ENCODE peak calls at places on chromosomes 4 and X, in nine cellular contexts. One of them, this sample, is unnamed.

GRCh38 chrX:152806035-152806434 is 24.5 kb downstream of the CETN2 start:
- DNase-seq in ascending aorta: no peak
- DNase-seq in AG04449: no peak
- DNase-seq in glutamatergic neuron: no peak
- DNase-seq in mesothelial cell of epicardium: no peak
- DNase-seq in suprapubic skin: no peak
- DNase-seq in thoracic aorta: no peak
- DNase-seq in BJ: no peak
- DNase-seq in AG10803: no peak
- DNase-seq in this sample: no peak

GRCh38 chr4:161522031-161522430 is 641.8 kb downstream of the FSTL5 start:
- DNase-seq in ascending aorta: no peak
- DNase-seq in AG04449: no peak
- DNase-seq in glutamatergic neuron: no peak
- DNase-seq in mesothelial cell of epicardium: no peak
- DNase-seq in suprapubic skin: no peak
- DNase-seq in thoracic aorta: no peak
- DNase-seq in BJ: no peak
- DNase-seq in AG10803: no peak
- DNase-seq in this sample: no peak

GRCh38 chrX:2875798-2876399 is 47.2 kb downstream of the GYG2 start:
- DNase-seq in ascending aorta: no peak
- DNase-seq in AG04449: no peak
- DNase-seq in glutamatergic neuron: no peak
- DNase-seq in mesothelial cell of epicardium: no peak
- DNase-seq in suprapubic skin: no peak
- DNase-seq in thoracic aorta: no peak
- DNase-seq in BJ: no peak
- DNase-seq in AG10803: no peak
- DNase-seq in this sample: no peak

GRCh38 chrX:108396188-108396885 is 41.9 kb downstream of the COL4A6 start:
- DNase-seq in ascending aorta: no peak
- DNase-seq in AG04449: no peak
- DNase-seq in glutamatergic neuron: no peak
- DNase-seq in mesothelial cell of epicardium: no peak
- DNase-seq in suprapubic skin: no peak
- DNase-seq in thoracic aorta: no peak
- DNase-seq in BJ: no peak
- DNase-seq in AG10803: no peak
- DNase-seq in this sample: no peak

GRCh38 chr4:128155231-128155855 is 94.2 kb downstream of the LARP1B start:
- DNase-seq in ascending aorta: no peak
- DNase-seq in AG04449: no peak
- DNase-seq in glutamatergic neuron: no peak
- DNase-seq in mesothelial cell of epicardium: no peak
- DNase-seq in suprapubic skin: no peak
- DNase-seq in thoracic aorta: no peak
- DNase-seq in BJ: no peak
- DNase-seq in AG10803: no peak
- DNase-seq in this sample: no peak

GRCh38 chr4:5435201-5435600 is 273.2 kb downstream of the EVC2 start:
- DNase-seq in ascending aorta: no peak
- DNase-seq in AG04449: no peak
- DNase-seq in glutamatergic neuron: no peak
- DNase-seq in mesothelial cell of epicardium: no peak
- DNase-seq in suprapubic skin: no peak
- DNase-seq in thoracic aorta: no peak
- DNase-seq in BJ: no peak
- DNase-seq in AG10803: no peak
- DNase-seq in this sample: no peak

GRCh38 chr4:2468464-2469191 is at the start of gene RNF4:
- DNase-seq in ascending aorta: peak
- DNase-seq in AG04449: peak
- DNase-seq in glutamatergic neuron: peak
- DNase-seq in mesothelial cell of epicardium: peak
- DNase-seq in suprapubic skin: peak
- DNase-seq in thoracic aorta: peak
- DNase-seq in BJ: peak
- DNase-seq in AG10803: peak
- DNase-seq in this sample: peak

GRCh38 chrX:37993857-37994619 is 12.3 kb upstream of the SYTL5 start:
- DNase-seq in ascending aorta: no peak
- DNase-seq in AG04449: no peak
- DNase-seq in glutamatergic neuron: no peak
- DNase-seq in mesothelial cell of epicardium: no peak
- DNase-seq in suprapubic skin: no peak
- DNase-seq in thoracic aorta: no peak
- DNase-seq in BJ: no peak
- DNase-seq in AG10803: no peak
- DNase-seq in this sample: no peak

GRCh38 chr4:114479595-114479994 is 119.0 kb upstream of the UGT8 start:
- DNase-seq in ascending aorta: no peak
- DNase-seq in AG04449: no peak
- DNase-seq in glutamatergic neuron: no peak
- DNase-seq in mesothelial cell of epicardium: no peak
- DNase-seq in suprapubic skin: no peak
- DNase-seq in thoracic aorta: no peak
- DNase-seq in BJ: no peak
- DNase-seq in AG10803: no peak
- DNase-seq in this sample: no peak

GRCh38 chr4:164169591-164169990 is 584.3 kb upstream of the SMIM31 start:
- DNase-seq in ascending aorta: no peak
- DNase-seq in AG04449: no peak
- DNase-seq in glutamatergic neuron: no peak
- DNase-seq in mesothelial cell of epicardium: no peak
- DNase-seq in suprapubic skin: no peak
- DNase-seq in thoracic aorta: no peak
- DNase-seq in BJ: no peak
- DNase-seq in AG10803: no peak
- DNase-seq in this sample: no peak

GRCh38 chr4:90718926-90719325 is 591.7 kb downstream of the CCSER1 start:
- DNase-seq in ascending aorta: no peak
- DNase-seq in AG04449: no peak
- DNase-seq in glutamatergic neuron: peak
- DNase-seq in mesothelial cell of epicardium: no peak
- DNase-seq in suprapubic skin: no peak
- DNase-seq in thoracic aorta: no peak
- DNase-seq in BJ: no peak
- DNase-seq in AG10803: no peak
- DNase-seq in this sample: peak

DNA sequence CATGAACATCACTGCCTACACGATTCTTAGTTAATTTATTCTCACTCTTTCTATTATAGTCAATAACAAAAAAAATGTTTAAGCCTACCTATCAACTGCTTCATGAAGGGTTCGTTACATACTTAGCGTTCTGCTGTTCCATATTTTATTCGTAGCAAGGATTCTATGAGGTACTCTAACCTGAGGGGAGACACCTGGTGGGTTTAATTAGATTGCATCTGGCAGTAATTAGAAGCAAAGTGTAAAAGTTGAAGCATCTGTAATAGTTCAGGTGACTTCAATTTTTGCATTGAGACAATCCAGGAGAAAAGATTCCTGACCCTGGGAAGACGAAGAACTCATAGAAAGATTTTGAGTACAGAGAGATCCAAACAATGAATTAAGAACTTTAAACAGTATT is 1655.8 kb upstream of the TENM3 start:
- DNase-seq in ascending aorta: no peak
- DNase-seq in AG04449: no peak
- DNase-seq in glutamatergic neuron: no peak
- DNase-seq in mesothelial cell of epicardium: no peak
- DNase-seq in suprapubic skin: no peak
- DNase-seq in thoracic aorta: no peak
- DNase-seq in BJ: no peak
- DNase-seq in AG10803: no peak
- DNase-seq in this sample: no peak
- TF ChIP-seq CTCF in ascending aorta: no peak
- TF ChIP-seq CTCF in AG04449: no peak
- TF ChIP-seq CTCF in glutamatergic neuron: no peak
- TF ChIP-seq CTCF in mesothelial cell of epicardium: no peak
- TF ChIP-seq CTCF in suprapubic skin: no peak
- TF ChIP-seq CTCF in thoracic aorta: no peak
- TF ChIP-seq CTCF in BJ: no peak
- TF ChIP-seq CTCF in AG10803: no peak
- TF ChIP-seq CTCF in this sample: peak

DNA sequence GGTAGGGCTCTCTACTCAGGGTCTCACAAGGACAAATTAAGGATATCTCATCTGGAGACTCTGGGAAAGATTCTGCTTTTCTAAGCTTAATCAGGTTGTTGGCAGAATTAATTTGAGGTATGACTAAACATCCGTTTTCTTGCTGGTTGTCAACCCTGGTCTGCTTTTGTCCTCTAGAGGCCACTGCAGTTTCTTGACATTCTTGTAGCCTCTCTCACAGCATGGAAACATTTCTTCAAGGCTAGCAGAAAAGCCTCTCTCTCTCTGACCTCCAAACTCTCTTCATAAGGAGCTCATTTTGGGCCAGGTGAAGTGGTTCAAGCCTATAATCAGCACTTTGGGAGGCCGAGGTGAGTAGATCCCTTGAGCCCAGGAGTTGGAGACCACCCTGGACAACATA is 749.5 kb upstream of the PCDH7 start:
- DNase-seq in ascending aorta: no peak
- DNase-seq in AG04449: no peak
- DNase-seq in glutamatergic neuron: no peak
- DNase-seq in mesothelial cell of epicardium: no peak
- DNase-seq in suprapubic skin: no peak
- DNase-seq in thoracic aorta: no peak
- DNase-seq in BJ: no peak
- DNase-seq in AG10803: no peak
- DNase-seq in this sample: no peak
- TF ChIP-seq CTCF in ascending aorta: no peak
- TF ChIP-seq CTCF in AG04449: no peak
- TF ChIP-seq CTCF in glutamatergic neuron: no peak
- TF ChIP-seq CTCF in mesothelial cell of epicardium: no peak
- TF ChIP-seq CTCF in suprapubic skin: no peak
- TF ChIP-seq CTCF in thoracic aorta: no peak
- TF ChIP-seq CTCF in BJ: no peak
- TF ChIP-seq CTCF in AG10803: no peak
- TF ChIP-seq CTCF in this sample: no peak

GRCh38 chr4:168629561-168629960 is 132.7 kb downstream of the PALLD start:
- DNase-seq in ascending aorta: no peak
- DNase-seq in AG04449: no peak
- DNase-seq in glutamatergic neuron: no peak
- DNase-seq in mesothelial cell of epicardium: no peak
- DNase-seq in suprapubic skin: no peak
- DNase-seq in thoracic aorta: no peak
- DNase-seq in BJ: no peak
- DNase-seq in AG10803: no peak
- DNase-seq in this sample: no peak

GRCh38 chr4:168632246-168632832 is 135.5 kb downstream of the PALLD start:
- DNase-seq in ascending aorta: no peak
- DNase-seq in AG04449: no peak
- DNase-seq in glutamatergic neuron: no peak
- DNase-seq in mesothelial cell of epicardium: no peak
- DNase-seq in suprapubic skin: no peak
- DNase-seq in thoracic aorta: no peak
- DNase-seq in BJ: no peak
- DNase-seq in AG10803: no peak
- DNase-seq in this sample: no peak

GRCh38 chr4:168630445-168631187 is 133.8 kb downstream of the PALLD start:
- DNase-seq in ascending aorta: no peak
- DNase-seq in AG04449: no peak
- DNase-seq in glutamatergic neuron: no peak
- DNase-seq in mesothelial cell of epicardium: no peak
- DNase-seq in suprapubic skin: no peak
- DNase-seq in thoracic aorta: no peak
- DNase-seq in BJ: no peak
- DNase-seq in AG10803: peak
- DNase-seq in this sample: no peak

GRCh38 chr4:168633071-168633470 is 136.2 kb downstream of the PALLD start:
- DNase-seq in ascending aorta: no peak
- DNase-seq in AG04449: no peak
- DNase-seq in glutamatergic neuron: no peak
- DNase-seq in mesothelial cell of epicardium: no peak
- DNase-seq in suprapubic skin: no peak
- DNase-seq in thoracic aorta: no peak
- DNase-seq in BJ: no peak
- DNase-seq in AG10803: no peak
- DNase-seq in this sample: no peak

DNA sequence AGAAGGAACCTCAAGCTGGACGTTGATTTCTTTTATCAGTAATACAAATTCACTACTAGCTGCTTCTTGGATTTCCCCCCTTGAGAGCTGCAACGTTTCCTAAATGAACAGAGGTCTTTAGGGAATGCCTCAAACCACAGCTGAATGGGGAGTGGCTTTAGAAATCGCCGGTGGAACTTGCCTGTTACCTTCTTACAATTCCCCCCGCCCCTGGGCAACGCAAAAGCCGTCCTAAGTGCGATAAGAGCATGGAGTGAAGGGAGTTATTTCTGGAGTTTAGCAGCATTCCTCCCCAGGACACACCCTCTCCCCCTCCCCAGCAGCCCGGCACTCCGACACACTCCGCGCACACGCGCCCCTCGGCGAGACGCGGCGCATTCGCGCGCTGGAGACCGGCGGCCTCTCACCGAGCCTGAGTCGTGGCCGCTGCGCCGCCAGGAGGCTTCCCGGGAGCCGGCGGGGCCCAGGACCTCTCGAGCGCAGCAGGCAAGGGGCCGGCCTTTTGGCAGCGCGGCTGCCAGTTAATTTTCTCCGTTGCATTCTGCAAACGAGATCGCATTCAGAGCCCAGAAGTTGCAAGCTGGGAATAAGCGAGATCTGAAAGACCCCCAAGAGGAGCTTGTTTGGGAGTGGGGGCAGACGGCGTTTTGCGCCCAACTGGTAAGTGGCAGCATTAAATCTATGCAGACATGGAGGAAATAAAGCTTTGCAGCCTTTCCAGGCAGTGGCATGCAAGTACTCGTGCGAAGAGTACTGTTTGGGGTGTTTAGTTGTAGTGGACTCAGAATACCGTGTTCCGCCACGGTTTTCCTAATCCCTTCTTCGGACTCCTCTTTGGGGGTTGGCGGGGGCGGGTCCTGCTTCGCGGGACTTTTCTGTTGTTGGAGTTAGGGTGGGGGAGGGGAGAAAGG is 134.6 kb downstream of the PALLD start:
- DNase-seq in ascending aorta: peak
- DNase-seq in AG04449: no peak
- DNase-seq in glutamatergic neuron: peak
- DNase-seq in mesothelial cell of epicardium: peak
- DNase-seq in suprapubic skin: peak
- DNase-seq in thoracic aorta: no peak
- DNase-seq in BJ: no peak
- DNase-seq in AG10803: peak
- DNase-seq in this sample: peak
- TF ChIP-seq CTCF in ascending aorta: peak
- TF ChIP-seq CTCF in AG04449: peak
- TF ChIP-seq CTCF in glutamatergic neuron: no peak
- TF ChIP-seq CTCF in mesothelial cell of epicardium: peak
- TF ChIP-seq CTCF in suprapubic skin: peak
- TF ChIP-seq CTCF in thoracic aorta: peak
- TF ChIP-seq CTCF in BJ: peak
- TF ChIP-seq CTCF in AG10803: peak
- TF ChIP-seq CTCF in this sample: no peak

DNA sequence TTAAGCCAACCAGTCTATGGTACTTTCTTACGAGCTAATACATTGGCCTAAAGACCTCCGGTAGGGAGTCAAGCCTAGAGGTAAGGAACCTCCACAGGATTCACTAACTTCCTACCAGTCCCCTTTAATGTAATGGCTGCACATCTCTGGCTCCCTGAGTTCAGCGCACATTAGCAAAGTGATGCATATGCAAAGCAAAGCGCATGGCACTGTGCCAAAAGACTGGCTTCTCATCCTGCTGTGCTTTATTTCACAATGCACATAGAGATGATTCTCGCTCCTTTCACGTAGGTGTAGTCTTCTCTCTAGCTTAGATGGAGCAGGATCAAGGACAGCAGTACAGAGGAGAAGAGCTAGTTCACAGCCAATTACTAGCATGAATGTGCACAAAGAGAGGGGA is 14.6 kb upstream of the CLTRN start:
- DNase-seq in ascending aorta: no peak
- DNase-seq in AG04449: no peak
- DNase-seq in glutamatergic neuron: no peak
- DNase-seq in mesothelial cell of epicardium: no peak
- DNase-seq in suprapubic skin: no peak
- DNase-seq in thoracic aorta: no peak
- DNase-seq in BJ: no peak
- DNase-seq in AG10803: no peak
- DNase-seq in this sample: no peak
- TF ChIP-seq CTCF in ascending aorta: no peak
- TF ChIP-seq CTCF in AG04449: no peak
- TF ChIP-seq CTCF in glutamatergic neuron: no peak
- TF ChIP-seq CTCF in mesothelial cell of epicardium: no peak
- TF ChIP-seq CTCF in suprapubic skin: no peak
- TF ChIP-seq CTCF in thoracic aorta: no peak
- TF ChIP-seq CTCF in BJ: no peak
- TF ChIP-seq CTCF in AG10803: no peak
- TF ChIP-seq CTCF in this sample: no peak

This sample was measured in nephron progenitor cell.